ENCODE peak calls at places on chromosome 2, in seven cellular contexts. One of them, this sample, is unnamed.

GRCh38 chr2:46917628-46918027 is 2.0 kb upstream of the MCFD2 start:
- DNase-seq in T47D: no peak
- DNase-seq in mesenchymal stem cell: no peak
- DNase-seq in CD8-positive, alpha-beta memory T cell: no peak
- DNase-seq in WTC11: no peak
- DNase-seq in SK-MEL-5: no peak
- DNase-seq in stimulated activated CD8-positive, alpha-beta memory T cell treated with anti-CD3 and anti-CD28 coated beads, Interleukin-12 subunit alpha, Interleukin-12 subunit beta, amount 100 ng/mL, for 4 hours: no peak
- DNase-seq in this sample: no peak

GRCh38 chr2:238231251-238231793 is 8.5 kb downstream of the HES6 start:
- DNase-seq in T47D: no peak
- DNase-seq in mesenchymal stem cell: peak; percentile 81
- DNase-seq in CD8-positive, alpha-beta memory T cell: peak; percentile 84
- DNase-seq in WTC11: peak; percentile 84
- DNase-seq in SK-MEL-5: no peak
- DNase-seq in stimulated activated CD8-positive, alpha-beta memory T cell treated with anti-CD3 and anti-CD28 coated beads, Interleukin-12 subunit alpha, Interleukin-12 subunit beta, amount 100 ng/mL, for 4 hours: peak; percentile 65
- DNase-seq in this sample: peak; percentile 59

GRCh38 chr2:136985044-136985443 is 219.7 kb downstream of the THSD7B start:
- DNase-seq in T47D: no peak
- DNase-seq in mesenchymal stem cell: no peak
- DNase-seq in CD8-positive, alpha-beta memory T cell: no peak
- DNase-seq in WTC11: no peak
- DNase-seq in SK-MEL-5: no peak
- DNase-seq in stimulated activated CD8-positive, alpha-beta memory T cell treated with anti-CD3 and anti-CD28 coated beads, Interleukin-12 subunit alpha, Interleukin-12 subunit beta, amount 100 ng/mL, for 4 hours: no peak
- DNase-seq in this sample: no peak

GRCh38 chr2:232038251-232038897 is 76.9 kb downstream of the DIS3L2 start:
- DNase-seq in T47D: no peak
- DNase-seq in mesenchymal stem cell: no peak
- DNase-seq in CD8-positive, alpha-beta memory T cell: no peak
- DNase-seq in WTC11: no peak
- DNase-seq in SK-MEL-5: no peak
- DNase-seq in stimulated activated CD8-positive, alpha-beta memory T cell treated with anti-CD3 and anti-CD28 coated beads, Interleukin-12 subunit alpha, Interleukin-12 subunit beta, amount 100 ng/mL, for 4 hours: no peak
- DNase-seq in this sample: no peak

GRCh38 chr2:85457043-85457442 is 38.5 kb downstream of the SH2D6 start:
- DNase-seq in T47D: no peak
- DNase-seq in mesenchymal stem cell: no peak
- DNase-seq in CD8-positive, alpha-beta memory T cell: no peak
- DNase-seq in WTC11: no peak
- DNase-seq in SK-MEL-5: no peak
- DNase-seq in stimulated activated CD8-positive, alpha-beta memory T cell treated with anti-CD3 and anti-CD28 coated beads, Interleukin-12 subunit alpha, Interleukin-12 subunit beta, amount 100 ng/mL, for 4 hours: no peak
- DNase-seq in this sample: no peak

GRCh38 chr2:14677039-14677438 is 44.5 kb downstream of the LRATD1 start:
- DNase-seq in T47D: peak; percentile 16
- DNase-seq in mesenchymal stem cell: no peak
- DNase-seq in CD8-positive, alpha-beta memory T cell: no peak
- DNase-seq in WTC11: no peak
- DNase-seq in SK-MEL-5: no peak
- DNase-seq in stimulated activated CD8-positive, alpha-beta memory T cell treated with anti-CD3 and anti-CD28 coated beads, Interleukin-12 subunit alpha, Interleukin-12 subunit beta, amount 100 ng/mL, for 4 hours: no peak
- DNase-seq in this sample: no peak

GRCh38 chr2:176126929-176127768 is 2.4 kb upstream of the HOXD8 start:
- DNase-seq in T47D: peak; percentile 54
- DNase-seq in mesenchymal stem cell: peak; percentile 48
- DNase-seq in CD8-positive, alpha-beta memory T cell: peak; percentile 72
- DNase-seq in WTC11: peak; percentile 69
- DNase-seq in SK-MEL-5: peak; percentile 62
- DNase-seq in stimulated activated CD8-positive, alpha-beta memory T cell treated with anti-CD3 and anti-CD28 coated beads, Interleukin-12 subunit alpha, Interleukin-12 subunit beta, amount 100 ng/mL, for 4 hours: peak; percentile 25
- DNase-seq in this sample: peak; percentile 49

GRCh38 chr2:47521666-47522285 is 118.8 kb downstream of the MSH2 start:
- DNase-seq in T47D: no peak
- DNase-seq in mesenchymal stem cell: no peak
- DNase-seq in CD8-positive, alpha-beta memory T cell: no peak
- DNase-seq in WTC11: no peak
- DNase-seq in SK-MEL-5: no peak
- DNase-seq in stimulated activated CD8-positive, alpha-beta memory T cell treated with anti-CD3 and anti-CD28 coated beads, Interleukin-12 subunit alpha, Interleukin-12 subunit beta, amount 100 ng/mL, for 4 hours: no peak
- DNase-seq in this sample: no peak

GRCh38 chr2:48249631-48250473 is 280.1 kb upstream of the STON1 start:
- DNase-seq in T47D: no peak
- DNase-seq in mesenchymal stem cell: peak; percentile 73
- DNase-seq in CD8-positive, alpha-beta memory T cell: no peak
- DNase-seq in WTC11: no peak
- DNase-seq in SK-MEL-5: no peak
- DNase-seq in stimulated activated CD8-positive, alpha-beta memory T cell treated with anti-CD3 and anti-CD28 coated beads, Interleukin-12 subunit alpha, Interleukin-12 subunit beta, amount 100 ng/mL, for 4 hours: no peak
- DNase-seq in this sample: no peak